ENCODE peak calls at places on chromosomes 11 and 22, in seven cellular contexts. B is BE2C; I is kidney; O is ovary; H is CD8-positive, alpha-beta T cell; J is transverse colon; N is esophagus squamous epithelium. T is an unnamed sample.

GRCh38 chr11:95831198-95831883 is 41.0 kb downstream of the CEP57 start:
- DNase-seq in I (no peak), J (no peak), N (no peak), B (no peak), H (no peak), O (no peak), T (no peak)

GRCh38 chr11:129694538-129694937 is 121.1 kb upstream of the TMEM45B start:
- DNase-seq in N (no peak), J (peak; percentile 26), H (no peak), O (no peak), B (no peak), I (no peak), T (no peak)

GRCh38 chr11:113313601-113314000 is 782 bp upstream of the TTC12 start:
- DNase-seq in N (no peak), B (no peak), H (no peak), O (no peak), J (no peak), I (no peak), T (no peak)

GRCh38 chr11:65434667-65435179 is 12.1 kb downstream of the NEAT1 start:
- DNase-seq in I (no peak), H (no peak), N (no peak), J (peak; percentile 7), B (no peak), O (no peak), T (no peak)

GRCh38 chr11:92843455-92843854 is 126.0 kb upstream of the MTNR1B start:
- DNase-seq in I (no peak), O (no peak), N (no peak), J (no peak), H (no peak), B (no peak), T (no peak)

GRCh38 chr11:69369210-69369609 is 75.3 kb downstream of the MYEOV start:
- DNase-seq in B (no peak), H (no peak), J (no peak), O (no peak), N (no peak), I (no peak), T (no peak)

GRCh38 chr11:14029415-14029814 is 66.9 kb downstream of the SPON1 start:
- DNase-seq in I (no peak), N (no peak), J (no peak), H (no peak), B (no peak), O (no peak), T (no peak)

GRCh38 chr11:57903441-57904123 is 120.1 kb upstream of the OR9Q1 start:
- DNase-seq in O (no peak), J (peak; percentile 80), I (peak; percentile 93), B (peak; percentile 11), N (no peak), H (peak; percentile 15), T (no peak)

GRCh38 chr11:3129591-3130268 is 35.4 kb downstream of the OSBPL5 start:
- DNase-seq in H (no peak), B (peak; percentile 1), O (no peak), N (no peak), J (no peak), I (peak; percentile 68), T (no peak)

GRCh38 chr11:44728085-44728410 is 1.3 kb downstream of the TSPAN18 start:
- DNase-seq in H (no peak), J (no peak), B (no peak), I (no peak), N (no peak), O (no peak), T (no peak)

GRCh38 chr11:79419120-79419519 is 21.7 kb downstream of the TENM4 start:
- DNase-seq in J (peak; percentile 63), I (no peak), H (no peak), N (no peak), B (no peak), O (no peak), T (no peak)

GRCh38 chr22:32053165-32053755 is 10.2 kb downstream of the SLC5A1 start:
- DNase-seq in O (no peak), I (no peak), N (no peak), H (no peak), J (no peak), B (no peak), T (no peak)

GRCh38 chr11:67656278-67656922 is 5.9 kb upstream of the ACY3 start:
- DNase-seq in I (no peak), N (no peak), H (no peak), B (no peak), O (no peak), J (no peak), T (peak; percentile 89)

GRCh38 chr11:61384271-61385242 is 7.8 kb upstream of the TMEM216 start:
- DNase-seq in J (no peak), I (no peak), B (peak; percentile 19), O (no peak), N (no peak), H (no peak), T (peak; percentile 18)

GRCh38 chr11:69531717-69532088 is 50.2 kb downstream of the LINC01488 start:
- DNase-seq in H (no peak), B (no peak), I (no peak), O (no peak), N (no peak), J (no peak), T (no peak)

GRCh38 chr11:130159657-130160459 is at the start of gene ST14:
- DNase-seq in O (no peak), J (peak; percentile 89), B (no peak), N (no peak), H (no peak), I (peak; percentile 93), T (peak; percentile 70)

GRCh38 chr11:71502871-71503435 is 24.1 kb upstream of the KRTAP5-7 start:
- DNase-seq in H (no peak), N (no peak), B (no peak), J (no peak), I (no peak), O (no peak), T (no peak)

GRCh38 chr11:71501071-71501985 is 25.7 kb upstream of the KRTAP5-7 start:
- DNase-seq in O (no peak), I (no peak), B (no peak), J (no peak), N (no peak), H (no peak), T (no peak)

GRCh38 chr11:71500601-71501021 is 26.5 kb upstream of the KRTAP5-7 start:
- DNase-seq in J (no peak), I (no peak), H (no peak), N (no peak), B (no peak), O (no peak), T (no peak)

GRCh38 chr11:71499546-71499945 is 27.5 kb upstream of the KRTAP5-7 start:
- DNase-seq in I (no peak), N (no peak), H (no peak), J (no peak), O (no peak), B (peak; percentile 42), T (no peak)

DNA sequence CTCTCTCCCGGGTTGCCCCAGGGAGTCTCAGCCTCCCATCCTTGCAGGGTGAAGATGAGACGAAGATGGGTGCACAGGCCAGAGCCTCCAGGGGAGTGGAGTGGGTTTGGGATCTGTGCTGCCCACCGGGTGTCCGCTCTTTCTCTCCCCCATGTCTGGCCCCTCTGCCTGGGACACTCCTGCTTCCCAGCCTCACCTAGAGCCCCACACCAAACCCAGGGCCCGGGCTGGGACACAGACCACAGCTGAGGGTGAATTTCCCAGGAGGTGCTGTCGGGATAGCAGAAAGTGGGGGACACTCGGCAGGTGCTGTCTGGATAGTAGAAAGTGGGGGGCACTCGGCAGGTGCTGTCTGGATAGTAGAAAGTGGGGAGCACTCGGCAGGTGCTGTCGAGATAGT is 25.0 kb upstream of the KRTAP5-7 start:
- DNase-seq in I (no peak), J (no peak), B (no peak), H (no peak), O (no peak), N (no peak), T (no peak)
- H3K36me3 ChIP-seq in I (peaks cover 18% of the 10 kb centered on the region), J (peaks cover 51% of the 10 kb centered on the region), B (no peaks in the 10 kb centered on the region), H (peaks cover 40% of the 10 kb centered on the region), O (no peaks in the 10 kb centered on the region), N (peaks cover 36% of the 10 kb centered on the region), T (peaks cover 22% of the 10 kb centered on the region)

GRCh38 chr11:33659370-33660139 is 41.1 kb downstream of the C11orf91 start:
- DNase-seq in B (no peak), O (no peak), H (no peak), I (no peak), N (no peak), J (no peak), T (no peak)

GRCh38 chr11:33655842-33656600 is 44.6 kb downstream of the C11orf91 start:
- DNase-seq in H (no peak), B (no peak), N (no peak), I (no peak), O (no peak), J (no peak), T (no peak)

GRCh38 chr11:33657757-33658156 is 42.9 kb downstream of the C11orf91 start:
- DNase-seq in J (no peak), B (no peak), I (no peak), H (no peak), O (no peak), N (no peak), T (no peak)

GRCh38 chr11:33656768-33657167 is 43.9 kb downstream of the C11orf91 start:
- DNase-seq in B (no peak), N (no peak), O (no peak), I (no peak), J (no peak), H (no peak), T (no peak)

GRCh38 chr11:33658195-33658900 is 42.3 kb downstream of the C11orf91 start:
- DNase-seq in N (no peak), H (no peak), I (no peak), J (no peak), B (no peak), O (no peak), T (no peak)
- H3K4me1 ChIP-seq in N (peaks cover 22% of the 10 kb centered on the region), H (no peaks in the 10 kb centered on the region), I (peaks cover 5% of the 10 kb centered on the region), J (no peaks in the 10 kb centered on the region), B (no peaks in the 10 kb centered on the region), O (no peaks in the 10 kb centered on the region), T (peaks cover 11% of the 10 kb centered on the region)

GRCh38 chr22:29341056-29341848 is 25.8 kb upstream of the RASL10A start:
- DNase-seq in J (no peak), N (no peak), H (no peak), I (no peak), B (no peak), O (no peak), T (no peak)
- H3K36me3 ChIP-seq in J (peaks cover 48% of the 10 kb centered on the region), N (peaks cover 53% of the 10 kb centered on the region), H (peaks cover 69% of the 10 kb centered on the region), I (peaks cover 39% of the 10 kb centered on the region), B (peaks cover 67% of the 10 kb centered on the region), O (no peaks in the 10 kb centered on the region), T (peaks cover 99% of the 10 kb centered on the region)

GRCh38 chr11:12403122-12403994 is 26.0 kb downstream of the PARVA start:
- DNase-seq in O (no peak), N (no peak), H (no peak), J (no peak), B (no peak), I (no peak), T (no peak)
- H3K4me1 ChIP-seq in O (peaks cover 28% of the 10 kb centered on the region), N (peaks cover 62% of the 10 kb centered on the region), H (no peaks in the 10 kb centered on the region), J (peaks cover 3% of the 10 kb centered on the region), B (no peaks in the 10 kb centered on the region), I (peaks cover 5% of the 10 kb centered on the region), T (no peaks in the 10 kb centered on the region)

GRCh38 chr11:87284306-87284705 is 246.6 kb downstream of the TMEM135 start:
- DNase-seq in O (no peak), I (no peak), N (no peak), B (no peak), H (no peak), J (no peak), T (no peak)

GRCh38 chr11:87281496-87281895 is 243.8 kb downstream of the TMEM135 start:
- DNase-seq in J (no peak), N (no peak), B (no peak), O (no peak), I (no peak), H (no peak), T (no peak)

GRCh38 chr11:87290304-87290922 is 252.7 kb downstream of the TMEM135 start:
- DNase-seq in N (no peak), I (no peak), O (no peak), J (no peak), H (no peak), B (no peak), T (peak; percentile 74)

GRCh38 chr11:87286338-87286737 is 248.6 kb downstream of the TMEM135 start:
- DNase-seq in I (peak; percentile 65), O (no peak), J (no peak), N (no peak), B (no peak), H (no peak), T (no peak)
- H3K36me3 ChIP-seq in I (no peaks in the 10 kb centered on the region), O (no peaks in the 10 kb centered on the region), J (no peaks in the 10 kb centered on the region), N (no peaks in the 10 kb centered on the region), B (no peaks in the 10 kb centered on the region), H (no peaks in the 10 kb centered on the region), T (peaks cover 3% of the 10 kb centered on the region)